ENCODE peak calls at places on chromosomes 3 and 15, in nine cellular contexts. P is GM12878, A is brain microvascular endothelial cell, S is fibroblast of lung, F is astrocyte of the spinal cord, O is ovary, E is dorsolateral prefrontal cortex, C is adrenal gland, Q is bronchial epithelial cell. N is an unnamed sample.

GRCh38 chr15:67794832-67795574 is 30.3 kb upstream of the SKOR1 start:
- DNase-seq in P (no peak), A (no peak), S (no peak), F (no peak), O (no peak), E (no peak), C (no peak), Q (no peak), N (no peak)

GRCh38 chr3:116663161-116663885 is 46.3 kb upstream of the TUSC7 start:
- DNase-seq in P (no peak), A (no peak), S (no peak), F (no peak), O (no peak), E (no peak), C (no peak), Q (no peak), N (no peak)

GRCh38 chr3:23650371-23651140 is 155.2 kb upstream of the UBE2E1 start:
- DNase-seq in P (no peak), A (peak), S (peak), F (peak), O (no peak), E (no peak), C (no peak), Q (peak), N (peak)

GRCh38 chr3:4582634-4583033 is 89.5 kb downstream of the ITPR1 start:
- DNase-seq in P (no peak), A (peak), S (peak), F (peak), O (no peak), E (no peak), C (no peak), Q (no peak), N (peak)

GRCh38 chr3:141875893-141876380 is 506 bp upstream of the ATP1B3 start:
- DNase-seq in P (no peak), A (peak), S (peak), F (peak), O (peak), E (peak), C (peak), Q (peak), N (no peak)

GRCh38 chr15:80929225-80929624 is 60.4 kb downstream of the MESD start:
- DNase-seq in P (no peak), A (peak), S (peak), F (peak), O (no peak), E (no peak), C (no peak), Q (peak), N (peak)

GRCh38 chr3:19931180-19931692 is 2.8 kb downstream of the EFHB start:
- DNase-seq in P (peak), A (no peak), S (no peak), F (no peak), O (no peak), E (no peak), C (no peak), Q (no peak), N (no peak)

GRCh38 chr15:79433610-79434009 is 1.5 kb downstream of the MINAR1 start:
- DNase-seq in P (no peak), A (no peak), S (no peak), F (no peak), O (no peak), E (no peak), C (no peak), Q (no peak), N (no peak)

GRCh38 chr15:68313501-68314390 is 36.2 kb downstream of the FEM1B start:
- DNase-seq in P (no peak), A (no peak), S (no peak), F (no peak), O (peak), E (no peak), C (peak), Q (no peak), N (no peak)

GRCh38 chr3:148178508-148178907 is 519.2 kb upstream of the AGTR1 start:
- DNase-seq in P (no peak), A (peak), S (peak), F (peak), O (no peak), E (no peak), C (no peak), Q (peak), N (no peak)

GRCh38 chr3:61778095-61778494 is 216.7 kb downstream of the PTPRG start:
- DNase-seq in P (no peak), A (no peak), S (no peak), F (no peak), O (no peak), E (no peak), C (no peak), Q (no peak), N (no peak)

GRCh38 chr3:61908344-61908743 is 347.0 kb downstream of the PTPRG start:
- DNase-seq in P (no peak), A (no peak), S (peak), F (no peak), O (no peak), E (no peak), C (no peak), Q (no peak), N (no peak)

GRCh38 chr15:51758645-51759044 is 7.2 kb downstream of the TMOD2 start:
- DNase-seq in P (no peak), A (peak), S (peak), F (peak), O (peak), E (peak), C (peak), Q (no peak), N (peak)

GRCh38 chr15:56654624-56655023 is 78.7 kb downstream of the ZNF280D start:
- DNase-seq in P (no peak), A (no peak), S (peak), F (no peak), O (no peak), E (no peak), C (no peak), Q (no peak), N (no peak)

GRCh38 chr15:74889390-74889881 is 406 bp upstream of the MPI start:
- DNase-seq in P (no peak), A (peak), S (peak), F (no peak), O (peak), E (peak), C (peak), Q (peak), N (no peak)

GRCh38 chr15:80674245-80674614 is 20.9 kb upstream of the ABHD17C start:
- DNase-seq in P (peak), A (no peak), S (peak), F (no peak), O (no peak), E (no peak), C (no peak), Q (peak), N (no peak)

GRCh38 chr3:63961891-63962290 is 49.7 kb upstream of the SCAANT1 start:
- DNase-seq in P (no peak), A (no peak), S (peak), F (peak), O (no peak), E (no peak), C (no peak), Q (peak), N (no peak)

GRCh38 chr3:123352134-123352554 is 96.7 kb downstream of the ADCY5 start:
- DNase-seq in P (no peak), A (no peak), S (no peak), F (no peak), O (no peak), E (no peak), C (no peak), Q (no peak), N (no peak)

GRCh38 chr15:47987908-47988532 is 132.8 kb upstream of the SLC24A5 start:
- DNase-seq in P (peak), A (peak), S (peak), F (peak), O (peak), E (no peak), C (peak), Q (peak), N (peak)

GRCh38 chr15:65192016-65192415 is 6.9 kb upstream of the CLPX start:
- DNase-seq in P (no peak), A (peak), S (peak), F (no peak), O (no peak), E (no peak), C (no peak), Q (peak), N (no peak)

GRCh38 chr3:112561693-112562529 is at the start of the genes ATG3 and SLC35A5:
- DNase-seq in P (peak), A (peak), S (peak), F (peak), O (peak), E (peak), C (peak), Q (peak), N (peak)

GRCh38 chr3:78830466-78830865 is 937.3 kb downstream of the ROBO1 start:
- DNase-seq in P (no peak), A (no peak), S (no peak), F (no peak), O (no peak), E (no peak), C (no peak), Q (no peak), N (no peak)

GRCh38 chr15:61527836-61528589 is 298.9 kb upstream of the RORA start:
- DNase-seq in P (peak), A (no peak), S (no peak), F (no peak), O (no peak), E (no peak), C (no peak), Q (no peak), N (no peak)

GRCh38 chr3:49617390-49618013 is 56.6 kb upstream of the APEH start:
- DNase-seq in P (no peak), A (no peak), S (no peak), F (no peak), O (no peak), E (no peak), C (no peak), Q (no peak), N (no peak)

GRCh38 chr3:30775070-30775469 is 119.4 kb downstream of the GADL1 start:
- DNase-seq in P (no peak), A (no peak), S (peak), F (no peak), O (no peak), E (no peak), C (no peak), Q (peak), N (no peak)

GRCh38 chr3:77906102-77906709 is 866.3 kb downstream of the ROBO2 start:
- DNase-seq in P (no peak), A (peak), S (peak), F (peak), O (no peak), E (no peak), C (no peak), Q (peak), N (no peak)

GRCh38 chr3:40021338-40021737 is 211.9 kb downstream of the MYRIP start:
- DNase-seq in P (no peak), A (no peak), S (no peak), F (no peak), O (no peak), E (no peak), C (no peak), Q (no peak), N (no peak)

GRCh38 chr3:176523114-176523513 is 674.2 kb downstream of the TBL1XR1 start:
- DNase-seq in P (no peak), A (no peak), S (no peak), F (no peak), O (no peak), E (no peak), C (no peak), Q (no peak), N (no peak)

GRCh38 chr15:58330836-58331561 is 100.8 kb upstream of the LIPC start:
- DNase-seq in P (no peak), A (no peak), S (no peak), F (no peak), O (no peak), E (no peak), C (no peak), Q (no peak), N (no peak)
- H3K4me3 ChIP-seq in P (no peak), A (no peak), S (no peak), F (no peak), O (no peak), E (no peak), C (no peak), Q (no peak), N (no peak)

GRCh38 chr3:26449996-26450395 is 172.6 kb upstream of the LRRC3B start:
- DNase-seq in P (no peak), A (no peak), S (no peak), F (no peak), O (no peak), E (no peak), C (no peak), Q (no peak), N (no peak)
- TF ChIP-seq CTCF in P (no peak), A (no peak), S (no peak), F (no peak), O (no peak), E (no peak), C (no peak), Q (no peak), N (no peak)

DNA sequence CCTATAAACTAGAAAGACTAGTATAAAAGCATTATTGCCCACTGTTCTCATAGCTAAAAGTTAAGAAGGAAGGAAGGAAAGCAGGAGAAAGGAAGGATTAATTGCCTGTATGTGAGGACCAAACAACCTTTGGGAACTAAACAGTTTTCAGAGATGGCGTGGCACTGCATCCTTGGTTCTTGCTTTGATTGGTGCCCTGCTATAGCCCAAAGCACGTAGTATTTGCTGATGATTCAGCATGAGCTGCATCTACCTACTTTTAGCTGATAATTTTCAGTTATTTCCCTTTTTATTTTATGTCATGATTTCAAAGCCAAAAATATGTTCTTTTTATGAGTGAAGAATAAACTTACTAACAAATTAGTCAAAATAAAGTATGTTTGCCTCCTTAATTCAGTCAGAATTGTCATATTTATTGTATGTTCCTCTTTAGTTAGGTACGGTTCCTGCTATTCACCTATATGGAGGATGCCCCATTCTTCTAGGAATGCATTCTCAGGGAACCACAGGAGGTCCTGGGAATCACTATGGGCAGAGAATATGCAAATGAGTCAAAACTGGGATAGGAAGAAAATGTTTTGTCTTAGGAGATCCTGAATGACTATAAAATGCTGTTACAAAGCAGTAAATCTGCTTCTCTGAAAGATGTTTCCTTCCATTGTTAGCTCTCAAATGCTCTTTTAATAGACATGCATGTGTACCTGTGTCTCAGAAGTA is 65.4 kb upstream of the THSD4 start:
- DNase-seq in P (no peak), A (no peak), S (peak), F (no peak), O (no peak), E (no peak), C (no peak), Q (peak), N (no peak)
- H3K4me3 ChIP-seq in P (no peak), A (no peak), S (no peak), F (no peak), O (no peak), E (no peak), C (no peak), Q (no peak), N (no peak)

GRCh38 chr3:104612218-104612617 is 754.5 kb upstream of the ALCAM start:
- DNase-seq in P (no peak), A (no peak), S (no peak), F (no peak), O (no peak), E (no peak), C (no peak), Q (no peak), N (no peak)

GRCh38 chr3:104606812-104607211 is 759.9 kb upstream of the ALCAM start:
- DNase-seq in P (no peak), A (no peak), S (no peak), F (peak), O (no peak), E (no peak), C (no peak), Q (no peak), N (no peak)

GRCh38 chr3:104614564-104614963 is 752.1 kb upstream of the ALCAM start:
- DNase-seq in P (no peak), A (no peak), S (no peak), F (no peak), O (no peak), E (no peak), C (no peak), Q (no peak), N (no peak)

GRCh38 chr3:104610730-104611652 is 755.7 kb upstream of the ALCAM start:
- DNase-seq in P (no peak), A (no peak), S (no peak), F (no peak), O (no peak), E (no peak), C (no peak), Q (peak), N (no peak)
- TF ChIP-seq CTCF in P (no peak), A (no peak), S (no peak), F (no peak), O (no peak), E (no peak), C (no peak), Q (no peak), N (no peak)

DNA sequence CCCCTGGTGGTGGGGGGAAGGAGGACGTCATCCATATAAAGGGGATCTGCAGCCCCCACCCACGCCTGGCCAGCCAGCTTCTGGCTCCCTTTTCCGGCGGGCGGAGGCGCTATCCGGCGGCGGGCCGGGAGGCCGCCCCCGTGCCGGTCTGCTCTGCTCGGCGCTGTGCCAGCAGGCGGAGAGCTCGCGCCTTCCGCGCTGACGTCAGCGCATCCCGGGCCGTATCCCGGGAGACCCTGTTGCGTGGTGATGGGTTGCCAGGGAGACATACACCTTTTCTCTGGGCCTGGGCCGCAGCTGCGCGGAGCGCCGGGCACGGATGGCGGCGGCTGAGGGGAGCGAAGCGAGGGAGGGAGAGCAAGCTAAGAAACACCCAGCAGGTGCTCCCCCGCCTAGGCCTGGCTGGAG is 1.1 kb downstream of the FAM131A start:
- DNase-seq in P (no peak), A (peak), S (peak), F (peak), O (peak), E (peak), C (peak), Q (peak), N (no peak)
- H3K4me3 ChIP-seq in P (no peak), A (peak), S (no peak), F (peak), O (peak), E (peak), C (no peak), Q (peak), N (peak)